ENCODE peak calls at places on chromosomes 3 and 15, in eight cellular contexts. W, D, B, S, X, C, R and Z are unnamed samples.

GRCh38 chr15:55827204-55827603 is 84.3 kb upstream of the PRTG start:
- DNase-seq in W (no peak), D (no peak), B (no peak), S (no peak), X (no peak), C (no peak), R (no peak), Z (no peak)

GRCh38 chr3:31364711-31365110 is 168.0 kb upstream of the STT3B start:
- DNase-seq in W (no peak), D (no peak), B (no peak), S (no peak), X (no peak), C (no peak), R (no peak), Z (no peak)

GRCh38 chr3:149618151-149619123 is 39.4 kb downstream of the WWTR1 start:
- DNase-seq in W (no peak), D (no peak), B (peak), S (peak), X (no peak), C (no peak), R (no peak), Z (no peak)

GRCh38 chr3:38283810-38284775 is 2.0 kb downstream of the SLC22A14 start:
- DNase-seq in W (no peak), D (no peak), B (no peak), S (no peak), X (no peak), C (no peak), R (no peak), Z (no peak)

GRCh38 chr3:124722589-124722988 is 7.7 kb upstream of the UMPS start:
- DNase-seq in W (no peak), D (no peak), B (no peak), S (no peak), X (no peak), C (no peak), R (no peak), Z (no peak)

GRCh38 chr3:102571985-102572384 is 137.2 kb downstream of the ZPLD1 start:
- DNase-seq in W (no peak), D (no peak), B (no peak), S (no peak), X (no peak), C (no peak), R (no peak), Z (no peak)

GRCh38 chr3:122265937-122266336 is 59.1 kb upstream of the CSTA start:
- DNase-seq in W (no peak), D (peak), B (no peak), S (no peak), X (peak), C (no peak), R (no peak), Z (no peak)

GRCh38 chr3:157427906-157428305 is 8.7 kb upstream of the PTX3 start:
- DNase-seq in W (no peak), D (no peak), B (no peak), S (no peak), X (no peak), C (no peak), R (no peak), Z (no peak)

GRCh38 chr15:38682861-38683260 is 118.2 kb upstream of the RASGRP1 start:
- DNase-seq in W (no peak), D (no peak), B (no peak), S (no peak), X (peak), C (no peak), R (no peak), Z (no peak)

GRCh38 chr3:16790432-16791379 is 94.0 kb upstream of the PLCL2 start:
- DNase-seq in W (peak), D (no peak), B (no peak), S (no peak), X (no peak), C (no peak), R (no peak), Z (no peak)

GRCh38 chr3:13419356-13420050 is 619 bp downstream of the NUP210 start:
- DNase-seq in W (peak), D (peak), B (peak), S (peak), X (peak), C (peak), R (peak), Z (peak)

GRCh38 chr3:100682854-100683760 is 26.2 kb upstream of the TFG start:
- DNase-seq in W (no peak), D (no peak), B (no peak), S (no peak), X (no peak), C (no peak), R (no peak), Z (no peak)

GRCh38 chr3:160376681-160377080 is 22.3 kb downstream of the IFT80 start:
- DNase-seq in W (no peak), D (no peak), B (no peak), S (no peak), X (no peak), C (no peak), R (no peak), Z (no peak)

GRCh38 chr15:48592221-48592731 is 53.2 kb downstream of the FBN1 start:
- DNase-seq in W (no peak), D (no peak), B (no peak), S (no peak), X (no peak), C (no peak), R (no peak), Z (no peak)

GRCh38 chr3:150699068-150699635 is 4.6 kb downstream of the ERICH6 start:
- DNase-seq in W (no peak), D (no peak), B (no peak), S (no peak), X (no peak), C (peak), R (no peak), Z (no peak)

GRCh38 chr3:53804697-53805462 is 41.3 kb downstream of the CHDH start:
- DNase-seq in W (no peak), D (no peak), B (no peak), S (no peak), X (peak), C (peak), R (no peak), Z (no peak)

GRCh38 chr15:32643907-32644445 is 2.5 kb downstream of the SCG5 start:
- DNase-seq in W (no peak), D (no peak), B (no peak), S (no peak), X (no peak), C (no peak), R (no peak), Z (no peak)

GRCh38 chr15:68755731-68756130 is 65.0 kb downstream of the ANP32A start:
- DNase-seq in W (no peak), D (no peak), B (no peak), S (no peak), X (no peak), C (no peak), R (no peak), Z (no peak)

GRCh38 chr3:101851072-101851471 is 1.8 kb downstream of the NFKBIZ start:
- DNase-seq in W (no peak), D (no peak), B (no peak), S (no peak), X (no peak), C (no peak), R (no peak), Z (no peak)

GRCh38 chr15:35281515-35281914 is 196.4 kb upstream of the NANOGP8 start:
- DNase-seq in W (no peak), D (no peak), B (no peak), S (no peak), X (no peak), C (peak), R (no peak), Z (no peak)